ENCODE peak calls at places on chromosomes 6 and 20, in six cellular contexts. One of them, this sample, is unnamed.

GRCh38 chr6:5525209-5525608 is 263.9 kb downstream of the FARS2 start:
- DNase-seq in endodermal cell: no peak
- DNase-seq in GM23248: peak; percentile 78
- DNase-seq in ovary: no peak
- DNase-seq in OCI-LY7: no peak
- DNase-seq in A673: peak; percentile 60
- DNase-seq in this sample: no peak

GRCh38 chr6:105991561-105992314 is 94.4 kb upstream of the PRDM1 start:
- DNase-seq in OCI-LY7: peak; percentile 31
- DNase-seq in GM23248: peak; percentile 21
- DNase-seq in A673: no peak
- DNase-seq in ovary: peak; percentile 33
- DNase-seq in endodermal cell: peak; percentile 79
- DNase-seq in this sample: no peak

GRCh38 chr20:58330229-58330628 is 20.7 kb downstream of the RAB22A start:
- DNase-seq in A673: no peak
- DNase-seq in GM23248: no peak
- DNase-seq in OCI-LY7: no peak
- DNase-seq in endodermal cell: no peak
- DNase-seq in ovary: no peak
- DNase-seq in this sample: no peak

GRCh38 chr6:139500977-139501376 is 126.5 kb upstream of the CITED2 start:
- DNase-seq in OCI-LY7: no peak
- DNase-seq in ovary: no peak
- DNase-seq in endodermal cell: no peak
- DNase-seq in A673: no peak
- DNase-seq in GM23248: no peak
- DNase-seq in this sample: no peak

GRCh38 chr20:20685635-20686034 is 26.8 kb downstream of the RALGAPA2 start:
- DNase-seq in ovary: no peak
- DNase-seq in OCI-LY7: no peak
- DNase-seq in endodermal cell: no peak
- DNase-seq in GM23248: no peak
- DNase-seq in A673: no peak
- DNase-seq in this sample: no peak

GRCh38 chr6:431504-431903 is 40.0 kb downstream of the IRF4 start:
- DNase-seq in GM23248: no peak
- DNase-seq in ovary: no peak
- DNase-seq in endodermal cell: no peak
- DNase-seq in A673: no peak
- DNase-seq in OCI-LY7: no peak
- DNase-seq in this sample: no peak

GRCh38 chr20:35192071-35192872 is 20.4 kb downstream of the PROCR start:
- DNase-seq in A673: no peak
- DNase-seq in OCI-LY7: no peak
- DNase-seq in ovary: peak; percentile 62
- DNase-seq in GM23248: no peak
- DNase-seq in endodermal cell: no peak
- DNase-seq in this sample: peak; percentile 34

GRCh38 chr6:5333653-5334052 is 72.3 kb downstream of the FARS2 start:
- DNase-seq in endodermal cell: no peak
- DNase-seq in GM23248: peak; percentile 59
- DNase-seq in ovary: no peak
- DNase-seq in A673: no peak
- DNase-seq in OCI-LY7: no peak
- DNase-seq in this sample: no peak

GRCh38 chr20:36368400-36368799 is 62.3 kb downstream of the DLGAP4 start:
- DNase-seq in endodermal cell: peak; percentile 71
- DNase-seq in A673: no peak
- DNase-seq in ovary: no peak
- DNase-seq in GM23248: no peak
- DNase-seq in OCI-LY7: no peak
- DNase-seq in this sample: no peak

GRCh38 chr6:7262746-7263335 is 50.2 kb downstream of the SSR1 start:
- DNase-seq in A673: no peak
- DNase-seq in OCI-LY7: no peak
- DNase-seq in ovary: no peak
- DNase-seq in GM23248: no peak
- DNase-seq in endodermal cell: peak; percentile 43
- DNase-seq in this sample: no peak

GRCh38 chr6:7100751-7101078 is 7.0 kb upstream of the RREB1 start:
- DNase-seq in OCI-LY7: no peak
- DNase-seq in ovary: no peak
- DNase-seq in GM23248: no peak
- DNase-seq in A673: no peak
- DNase-seq in endodermal cell: no peak
- DNase-seq in this sample: no peak

GRCh38 chr20:1267161-1267560 is 1.1 kb downstream of the SNPH start:
- DNase-seq in OCI-LY7: no peak
- DNase-seq in ovary: no peak
- DNase-seq in endodermal cell: peak; percentile 62
- DNase-seq in A673: no peak
- DNase-seq in GM23248: peak; percentile 20
- DNase-seq in this sample: no peak

GRCh38 chr6:16758163-16758975 is 2.9 kb downstream of the ATXN1 start:
- DNase-seq in OCI-LY7: no peak
- DNase-seq in ovary: no peak
- DNase-seq in A673: peak; percentile 59
- DNase-seq in endodermal cell: peak; percentile 68
- DNase-seq in GM23248: peak; percentile 63
- DNase-seq in this sample: no peak

GRCh38 chr20:35582131-35582530 is 33.5 kb upstream of the SPAG4 start:
- DNase-seq in A673: no peak
- DNase-seq in endodermal cell: no peak
- DNase-seq in ovary: no peak
- DNase-seq in GM23248: no peak
- DNase-seq in OCI-LY7: no peak
- DNase-seq in this sample: no peak

GRCh38 chr6:87590417-87590880 is 514 bp downstream of the ORC3 start:
- DNase-seq in ovary: no peak
- DNase-seq in endodermal cell: no peak
- DNase-seq in GM23248: no peak
- DNase-seq in A673: no peak
- DNase-seq in OCI-LY7: no peak
- DNase-seq in this sample: no peak

GRCh38 chr6:100452998-100453397 is 11.7 kb downstream of the SIM1 start:
- DNase-seq in OCI-LY7: no peak
- DNase-seq in GM23248: no peak
- DNase-seq in A673: no peak
- DNase-seq in endodermal cell: no peak
- DNase-seq in ovary: no peak
- DNase-seq in this sample: no peak

GRCh38 chr20:4161447-4162251 is 146.3 kb upstream of the RNF24 start:
- DNase-seq in A673: no peak
- DNase-seq in GM23248: no peak
- DNase-seq in endodermal cell: peak; percentile 69
- DNase-seq in ovary: no peak
- DNase-seq in OCI-LY7: peak; percentile 52
- DNase-seq in this sample: no peak

GRCh38 chr6:157107915-157108651 is 215.2 kb downstream of the TMEM242 start:
- DNase-seq in OCI-LY7: no peak
- DNase-seq in ovary: no peak
- DNase-seq in GM23248: peak; percentile 97
- DNase-seq in A673: no peak
- DNase-seq in endodermal cell: no peak
- DNase-seq in this sample: peak; percentile 40

GRCh38 chr6:90294614-90294988 is 2.0 kb downstream of the BACH2 start:
- DNase-seq in OCI-LY7: peak; percentile 83
- DNase-seq in GM23248: peak; percentile 15
- DNase-seq in endodermal cell: peak; percentile 58
- DNase-seq in ovary: no peak
- DNase-seq in A673: peak; percentile 22
- DNase-seq in this sample: no peak

GRCh38 chr6:99151634-99152344 is 197.7 kb downstream of the FAXC start:
- DNase-seq in OCI-LY7: peak; percentile 45
- DNase-seq in A673: peak; percentile 67
- DNase-seq in ovary: no peak
- DNase-seq in GM23248: peak; percentile 45
- DNase-seq in endodermal cell: peak; percentile 93
- DNase-seq in this sample: peak; percentile 41

GRCh38 chr6:39339111-39339510 is 16.6 kb upstream of the KCNK16 start:
- DNase-seq in endodermal cell: no peak
- DNase-seq in A673: no peak
- DNase-seq in GM23248: no peak
- DNase-seq in ovary: no peak
- DNase-seq in OCI-LY7: no peak
- DNase-seq in this sample: no peak

GRCh38 chr6:53492860-53493634 is 51.9 kb downstream of the GCLC start:
- DNase-seq in A673: peak; percentile 73
- DNase-seq in OCI-LY7: peak; percentile 61
- DNase-seq in endodermal cell: peak; percentile 65
- DNase-seq in GM23248: peak; percentile 81
- DNase-seq in ovary: peak; percentile 22
- DNase-seq in this sample: no peak

GRCh38 chr6:162512744-162513143 is 214.8 kb downstream of the PRKN start:
- DNase-seq in A673: no peak
- DNase-seq in endodermal cell: no peak
- DNase-seq in ovary: no peak
- DNase-seq in OCI-LY7: no peak
- DNase-seq in GM23248: no peak
- DNase-seq in this sample: no peak

GRCh38 chr20:884983-885952 is 30.9 kb downstream of the ANGPT4 start:
- DNase-seq in GM23248: peak; percentile 75
- DNase-seq in ovary: peak; percentile 60
- DNase-seq in OCI-LY7: no peak
- DNase-seq in endodermal cell: peak; percentile 96
- DNase-seq in A673: no peak
- DNase-seq in this sample: peak; percentile 57

GRCh38 chr6:96898241-96898851 is 655 bp upstream of the NDUFAF4 start:
- DNase-seq in endodermal cell: no peak
- DNase-seq in A673: peak; percentile 34
- DNase-seq in ovary: no peak
- DNase-seq in GM23248: peak; percentile 56
- DNase-seq in OCI-LY7: peak; percentile 15
- DNase-seq in this sample: no peak

GRCh38 chr20:13302647-13303425 is 81.8 kb downstream of the ISM1 start:
- DNase-seq in A673: peak; percentile 54
- DNase-seq in endodermal cell: peak; percentile 76
- DNase-seq in GM23248: peak; percentile 60
- DNase-seq in OCI-LY7: peak; percentile 16
- DNase-seq in ovary: no peak
- DNase-seq in this sample: peak; percentile 44

GRCh38 chr6:9139762-9140161 is 704.4 kb upstream of the SLC35B3 start:
- DNase-seq in ovary: no peak
- DNase-seq in OCI-LY7: no peak
- DNase-seq in endodermal cell: no peak
- DNase-seq in A673: no peak
- DNase-seq in GM23248: peak; percentile 90
- DNase-seq in this sample: peak; percentile 68

GRCh38 chr6:13373488-13373886 is 45.1 kb upstream of the TBC1D7 start:
- DNase-seq in endodermal cell: no peak
- DNase-seq in OCI-LY7: no peak
- DNase-seq in GM23248: peak; percentile 11
- DNase-seq in ovary: no peak
- DNase-seq in A673: no peak
- DNase-seq in this sample: no peak
- H3K27ac ChIP-seq in endodermal cell: no peak overlapping the region
- H3K27ac ChIP-seq in OCI-LY7: no peak overlapping the region
- H3K27ac ChIP-seq in GM23248: no peak overlapping the region
- H3K27ac ChIP-seq in ovary: no peak overlapping the region
- H3K27ac ChIP-seq in A673: no peak overlapping the region
- H3K27ac ChIP-seq in this sample: no peak overlapping the region

GRCh38 chr20:7029005-7029404 is 261.5 kb downstream of the BMP2 start:
- DNase-seq in GM23248: no peak
- DNase-seq in A673: no peak
- DNase-seq in OCI-LY7: no peak
- DNase-seq in ovary: no peak
- DNase-seq in endodermal cell: no peak
- DNase-seq in this sample: no peak

GRCh38 chr20:7025635-7026034 is 258.1 kb downstream of the BMP2 start:
- DNase-seq in OCI-LY7: no peak
- DNase-seq in endodermal cell: no peak
- DNase-seq in ovary: no peak
- DNase-seq in GM23248: no peak
- DNase-seq in A673: no peak
- DNase-seq in this sample: no peak

GRCh38 chr20:7031222-7031621 is 263.7 kb downstream of the BMP2 start:
- DNase-seq in GM23248: peak; percentile 54
- DNase-seq in ovary: no peak
- DNase-seq in A673: peak; percentile 2
- DNase-seq in OCI-LY7: no peak
- DNase-seq in endodermal cell: no peak
- DNase-seq in this sample: no peak
- H3K9me3 ChIP-seq in GM23248: no peaks in the 10 kb centered on the region
- H3K9me3 ChIP-seq in ovary: no peaks in the 10 kb centered on the region
- H3K9me3 ChIP-seq in A673: no peaks in the 10 kb centered on the region
- H3K9me3 ChIP-seq in OCI-LY7: no peaks in the 10 kb centered on the region
- H3K9me3 ChIP-seq in endodermal cell: peaks cover 4% of the 10 kb centered on the region
- H3K9me3 ChIP-seq in this sample: no peaks in the 10 kb centered on the region

DNA sequence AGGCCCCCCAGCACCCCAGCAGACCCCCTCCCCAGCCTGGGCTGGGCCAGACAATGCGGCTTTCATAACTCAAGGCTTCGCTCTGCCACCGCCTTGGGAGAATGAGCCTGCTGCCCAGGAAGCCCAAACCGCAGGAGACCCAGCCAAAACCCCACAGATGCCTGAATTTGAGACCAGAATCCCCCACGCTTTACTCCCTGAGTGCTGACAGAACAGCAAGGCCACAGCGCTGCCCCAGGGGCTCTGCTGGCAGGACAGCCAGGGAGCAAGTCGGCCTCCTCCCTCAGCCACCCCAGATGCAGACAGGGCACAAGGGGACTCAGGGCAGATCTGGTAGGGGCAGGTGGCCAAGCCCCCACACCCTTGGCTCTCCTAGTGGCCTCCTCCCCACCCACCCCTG is 2.2 kb downstream of the MDFI start:
- DNase-seq in OCI-LY7: no peak
- DNase-seq in A673: peak; percentile 68
- DNase-seq in GM23248: no peak
- DNase-seq in ovary: no peak
- DNase-seq in endodermal cell: peak; percentile 52
- DNase-seq in this sample: no peak
- H3K4me1 ChIP-seq in OCI-LY7: no peaks in the 10 kb centered on the region
- H3K4me1 ChIP-seq in A673: peaks cover 83% of the 10 kb centered on the region
- H3K4me1 ChIP-seq in GM23248: peaks cover 5% of the 10 kb centered on the region
- H3K4me1 ChIP-seq in ovary: peaks cover 3% of the 10 kb centered on the region
- H3K4me1 ChIP-seq in endodermal cell: peaks cover 9% of the 10 kb centered on the region
- H3K4me1 ChIP-seq in this sample: peaks cover 16% of the 10 kb centered on the region

GRCh38 chr6:81752969-81753708 is 658 bp upstream of the TENT5A start:
- DNase-seq in endodermal cell: peak; percentile 87
- DNase-seq in OCI-LY7: no peak
- DNase-seq in A673: peak; percentile 85
- DNase-seq in GM23248: peak; percentile 97
- DNase-seq in ovary: peak; percentile 94
- DNase-seq in this sample: peak; percentile 95

GRCh38 chr6:81756690-81757089 is 4.2 kb upstream of the TENT5A start:
- DNase-seq in A673: no peak
- DNase-seq in OCI-LY7: no peak
- DNase-seq in GM23248: no peak
- DNase-seq in ovary: no peak
- DNase-seq in endodermal cell: no peak
- DNase-seq in this sample: no peak

GRCh38 chr6:81755536-81755935 is 3.1 kb upstream of the TENT5A start:
- DNase-seq in ovary: no peak
- DNase-seq in OCI-LY7: no peak
- DNase-seq in A673: no peak
- DNase-seq in GM23248: no peak
- DNase-seq in endodermal cell: no peak
- DNase-seq in this sample: no peak

GRCh38 chr6:81753709-81754678 is 1.5 kb upstream of the TENT5A start:
- DNase-seq in endodermal cell: peak; percentile 90
- DNase-seq in GM23248: peak; percentile 84
- DNase-seq in ovary: peak; percentile 91
- DNase-seq in A673: peak; percentile 80
- DNase-seq in OCI-LY7: no peak
- DNase-seq in this sample: peak; percentile 89

GRCh38 chr6:81754906-81755305 is 2.4 kb upstream of the TENT5A start:
- DNase-seq in A673: no peak
- DNase-seq in ovary: no peak
- DNase-seq in GM23248: no peak
- DNase-seq in endodermal cell: no peak
- DNase-seq in OCI-LY7: no peak
- DNase-seq in this sample: no peak
- H3K27ac ChIP-seq in A673: no peak overlapping the region
- H3K27ac ChIP-seq in ovary: no peak overlapping the region
- H3K27ac ChIP-seq in GM23248: no peak overlapping the region
- H3K27ac ChIP-seq in endodermal cell: no peak overlapping the region
- H3K27ac ChIP-seq in OCI-LY7: no peak overlapping the region
- H3K27ac ChIP-seq in this sample: no peak overlapping the region

This sample was measured in adrenal gland.